ENCODE peak calls at places on chromosomes 16 and 17, in five cellular contexts. P is AG04450, V is colonic mucosa, S is coronary artery, A is neural progenitor cell. Q is an unnamed sample.

GRCh38 chr17:37507108-37507507 is 17.4 kb downstream of the DUSP14 start:
- DNase-seq in P (no peak), V (no peak), S (no peak), A (no peak), Q (no peak)

GRCh38 chr16:23355106-23355670 is 53.1 kb downstream of the SCNN1B start:
- DNase-seq in P (no peak), V (no peak), S (no peak), A (no peak), Q (no peak)

GRCh38 chr16:88306411-88306810 is 76.3 kb upstream of the ZNF469 start:
- DNase-seq in P (no peak), V (no peak), S (no peak), A (no peak), Q (no peak)

GRCh38 chr17:70168044-70168978 is 1.0 kb upstream of the KCNJ2 start:
- DNase-seq in P (peak; percentile 33), V (peak; percentile 86), S (no peak), A (peak; percentile 79), Q (peak; percentile 37)

GRCh38 chr17:67558740-67559380 is 158.9 kb upstream of the NOL11 start:
- DNase-seq in P (no peak), V (no peak), S (peak; percentile 17), A (no peak), Q (no peak)

GRCh38 chr17:57143341-57143740 is 58.3 kb downstream of the AKAP1 start:
- DNase-seq in P (no peak), V (no peak), S (no peak), A (no peak), Q (no peak)

GRCh38 chr17:82752371-82753200 is 721 bp downstream of the TBCD start:
- DNase-seq in P (no peak), V (peak; percentile 36), S (no peak), A (peak; percentile 53), Q (peak; percentile 26)

GRCh38 chr16:75702247-75702646 is 986 bp upstream of the DUXB start:
- DNase-seq in P (no peak), V (no peak), S (no peak), A (no peak), Q (no peak)

GRCh38 chr16:86577314-86577971 is 906 bp upstream of the FOXL1 start:
- DNase-seq in P (peak; percentile 93), V (no peak), S (no peak), A (no peak), Q (no peak)

GRCh38 chr17:21252875-21253645 is at the start of gene NATD1:
- DNase-seq in P (peak; percentile 39), V (peak; percentile 81), S (peak; percentile 89), A (peak; percentile 96), Q (peak; percentile 43)

GRCh38 chr16:86528061-86528929 is 18.0 kb downstream of the FOXF1 start:
- DNase-seq in P (no peak), V (no peak), S (no peak), A (no peak), Q (no peak)

GRCh38 chr17:82754297-82755208 is 2.7 kb downstream of the TBCD start:
- DNase-seq in P (no peak), V (peak; percentile 58), S (no peak), A (peak; percentile 67), Q (peak; percentile 64)

GRCh38 chr16:81830845-81831600 is 51.9 kb downstream of the PLCG2 start:
- DNase-seq in P (no peak), V (no peak), S (no peak), A (no peak), Q (no peak)

GRCh38 chr16:89114159-89114981 is 20.7 kb downstream of the ACSF3 start:
- DNase-seq in P (no peak), V (no peak), S (no peak), A (peak; percentile 76), Q (no peak)

GRCh38 chr17:80101946-80102706 is 745 bp downstream of the GAA start:
- DNase-seq in P (no peak), V (peak; percentile 29), S (no peak), A (peak; percentile 61), Q (no peak)

GRCh38 chr16:67163164-67163902 is 1.2 kb upstream of the HSF4 start:
- DNase-seq in P (no peak), V (peak; percentile 42), S (peak; percentile 86), A (peak; percentile 82), Q (no peak)

GRCh38 chr17:265726-266125 is 84.3 kb upstream of the DOC2B start:
- DNase-seq in P (no peak), V (peak; percentile 10), S (no peak), A (no peak), Q (no peak)

GRCh38 chr17:83079766-83080616 is 582 bp downstream of the METRNL start:
- DNase-seq in P (no peak), V (no peak), S (no peak), A (peak; percentile 66), Q (no peak)

GRCh38 chr17:74712756-74713155 is at the start of gene CD300LF:
- DNase-seq in P (no peak), V (peak; percentile 22), S (no peak), A (no peak), Q (no peak)

GRCh38 chr17:57432507-57433277 is 176.4 kb downstream of the MSI2 start:
- DNase-seq in P (no peak), V (no peak), S (no peak), A (no peak), Q (no peak)

GRCh38 chr16:56409195-56409594 is 16.1 kb downstream of the AMFR start:
- DNase-seq in P (no peak), V (no peak), S (no peak), A (no peak), Q (peak; percentile 66)

GRCh38 chr16:27335349-27336052 is 21.7 kb downstream of the IL4R start:
- DNase-seq in P (no peak), V (no peak), S (no peak), A (no peak), Q (no peak)

GRCh38 chr17:549197-550040 is 165.2 kb downstream of the VPS53 start:
- DNase-seq in P (peak; percentile 71), V (no peak), S (no peak), A (no peak), Q (no peak)

GRCh38 chr16:81516478-81517149 is 72.0 kb downstream of the CMIP start:
- DNase-seq in P (no peak), V (no peak), S (no peak), A (no peak), Q (no peak)

GRCh38 chr17:73231841-73232586 is 29.7 kb downstream of the CPSF4L start:
- DNase-seq in P (peak; percentile 88), V (peak; percentile 98), S (peak; percentile 96), A (peak; percentile 97), Q (peak; percentile 97)
- TF ChIP-seq CTCF in P (peak; percentile 28), V (no peak), S (peak; percentile 14), A (peak; percentile 32), Q (no peak)

DNA sequence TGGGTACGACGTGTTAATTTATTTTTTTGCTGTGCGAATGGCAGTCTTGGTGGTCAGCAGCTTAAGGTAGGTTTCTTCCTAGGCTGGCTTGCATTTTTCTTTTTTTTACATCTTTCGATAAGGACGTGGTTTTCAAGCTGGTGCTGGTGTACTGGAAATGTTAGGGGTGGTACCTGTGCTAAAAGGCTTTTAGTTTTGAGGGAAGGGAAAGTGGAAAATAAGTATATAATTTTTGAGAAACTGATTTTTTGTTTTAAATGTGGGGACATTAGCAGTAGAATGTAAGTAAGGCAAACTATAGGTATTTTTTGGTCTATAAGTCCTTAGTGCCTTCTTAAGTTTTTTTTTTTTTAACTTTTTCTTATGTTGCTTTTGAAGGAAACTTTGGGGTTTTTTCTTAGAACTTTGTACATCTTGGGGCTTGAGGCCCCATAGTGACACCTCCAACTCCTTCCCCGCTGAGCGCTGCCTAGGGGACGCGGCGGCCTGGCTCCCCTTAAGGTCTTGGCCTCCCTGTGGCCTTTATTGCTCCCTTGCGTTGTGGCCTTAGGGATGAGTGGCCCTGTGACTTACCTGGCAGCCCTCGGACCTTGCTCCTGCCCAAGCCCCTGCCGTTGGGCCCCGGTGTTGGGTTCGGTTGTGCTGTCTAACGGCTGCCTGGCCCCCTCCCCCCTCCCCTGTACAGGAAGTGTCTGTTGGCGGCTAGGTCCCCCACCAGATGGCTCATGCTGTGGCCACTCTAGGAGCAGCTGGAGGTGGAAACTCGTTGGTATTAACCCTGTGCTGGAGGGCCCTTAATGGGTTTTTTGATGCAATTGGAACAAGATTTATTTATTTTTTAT is 88.0 kb upstream of the RPRML start:
- DNase-seq in P (peak; percentile 76), V (peak; percentile 81), S (peak; percentile 90), A (peak; percentile 91), Q (peak; percentile 86)
- TF ChIP-seq CTCF in P (peak; percentile 28), V (no peak), S (no peak), A (peak; percentile 35), Q (no peak)

DNA sequence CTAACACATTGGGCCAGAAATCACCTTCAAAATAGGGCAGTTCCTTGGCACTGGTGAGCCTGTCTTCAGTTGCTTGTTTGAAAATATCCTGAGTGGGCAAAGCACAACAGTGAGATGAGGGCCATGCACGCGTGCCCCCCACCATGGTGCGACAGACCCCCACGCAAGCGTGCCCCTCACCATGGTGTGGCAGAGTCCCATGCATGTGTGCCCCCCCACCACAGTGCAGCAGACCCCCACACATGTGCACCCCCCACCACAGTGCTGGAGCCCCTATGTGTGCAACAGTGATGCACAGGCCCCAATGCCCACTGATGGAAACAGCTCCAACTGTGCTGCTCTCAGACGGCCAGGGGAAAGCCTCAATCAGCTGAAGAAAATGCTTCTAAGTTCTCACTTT is 18.8 kb upstream of the TRAP1 start:
- DNase-seq in P (no peak), V (no peak), S (no peak), A (no peak), Q (no peak)
- TF ChIP-seq CTCF in P (no peak), V (no peak), S (no peak), A (no peak), Q (no peak)

GRCh38 chr17:2396192-2396567 is 4.7 kb downstream of the MNT start:
- DNase-seq in P (no peak), V (no peak), S (no peak), A (no peak), Q (no peak)

GRCh38 chr17:2394775-2395191 is 6.1 kb downstream of the MNT start:
- DNase-seq in P (no peak), V (no peak), S (no peak), A (no peak), Q (no peak)

GRCh38 chr17:2393954-2394749 is 6.7 kb downstream of the MNT start:
- DNase-seq in P (no peak), V (peak; percentile 45), S (no peak), A (peak; percentile 47), Q (no peak)

GRCh38 chr17:2396568-2397246 is 4.2 kb downstream of the MNT start:
- DNase-seq in P (peak; percentile 96), V (peak; percentile 95), S (peak; percentile 99), A (peak; percentile 95), Q (peak; percentile 89)

DNA sequence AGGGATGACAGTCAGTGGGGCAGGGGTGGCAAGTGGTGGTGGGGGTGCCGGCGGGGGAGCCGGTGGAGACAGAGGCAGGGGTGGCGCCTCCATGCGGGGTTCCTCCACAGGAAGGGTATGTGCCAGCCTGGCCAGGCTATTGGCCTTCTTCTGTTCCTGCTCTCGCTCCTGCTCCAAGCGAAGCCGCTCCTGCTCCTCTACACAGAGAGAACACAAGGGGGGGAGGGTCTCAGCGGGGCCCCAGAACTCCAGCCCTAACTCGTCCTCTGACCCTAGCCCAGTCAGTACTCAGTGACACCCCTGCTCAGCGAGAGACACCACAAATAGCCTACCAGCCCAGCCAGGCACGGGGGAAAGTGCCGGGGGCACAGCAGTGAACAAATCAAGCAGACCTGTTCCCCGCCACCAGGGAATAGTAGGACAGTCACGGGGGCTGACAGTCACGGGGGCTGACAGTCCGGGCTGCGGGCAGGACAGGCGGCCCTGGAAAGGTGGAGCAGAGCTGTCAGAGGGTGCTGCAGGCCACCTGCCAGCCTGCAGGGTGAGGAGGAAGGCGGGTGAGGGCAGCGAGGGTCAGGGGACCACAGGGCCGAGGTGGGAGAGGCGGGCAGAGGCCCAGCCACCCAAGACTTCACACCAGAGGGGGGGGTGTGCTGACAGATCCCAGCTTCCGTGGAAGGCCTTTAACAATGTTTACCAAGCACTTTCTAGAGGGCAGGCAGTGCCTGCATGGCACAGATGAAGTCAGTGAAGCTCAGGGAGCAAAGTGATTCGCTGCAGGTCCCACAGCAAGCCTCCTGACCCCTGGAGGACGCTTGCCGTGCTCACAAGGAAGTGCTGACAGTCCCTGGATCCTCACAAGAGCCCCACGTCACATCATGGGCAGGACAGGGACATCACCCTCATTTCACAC is 5.3 kb downstream of the MNT start:
- DNase-seq in P (no peak), V (peak; percentile 66), S (no peak), A (no peak), Q (peak; percentile 37)
- TF ChIP-seq CTCF in P (no peak), V (no peak), S (no peak), A (peak; percentile 15), Q (no peak)

Q was measured in Calu3.